ENCODE peak calls at places on chromosomes 5 and 9, in six cellular contexts. G is H1, L is neuronal stem cell, Z is trophoblast cell, J is IMR-90, X is mesenchymal stem cell. W is an unnamed sample.

GRCh38 chr5:142512680-142513042 is 173.2 kb downstream of the FGF1 start:
- DNase-seq in G (no peak), L (no peak), Z (peak), J (peak), X (peak), W (peak)

GRCh38 chr9:76662476-76663281 is 101.6 kb upstream of the PCA3 start:
- DNase-seq in G (no peak), L (no peak), Z (no peak), J (no peak), X (no peak), W (peak)

GRCh38 chr5:9496801-9497200 is 49.1 kb downstream of the SEMA5A start:
- DNase-seq in G (no peak), L (no peak), Z (no peak), J (no peak), X (no peak), W (no peak)

GRCh38 chr5:14501353-14502162 is 80.0 kb upstream of the OTULINL start:
- DNase-seq in G (no peak), L (no peak), Z (no peak), J (no peak), X (no peak), W (no peak)

GRCh38 chr5:218457-219289 is 553 bp downstream of the SDHA start:
- DNase-seq in G (no peak), L (peak), Z (peak), J (peak), X (peak), W (peak)

GRCh38 chr9:135303280-135303647 is 176.3 kb upstream of the PPP1R26 start:
- DNase-seq in G (no peak), L (no peak), Z (no peak), J (no peak), X (no peak), W (no peak)

GRCh38 chr5:179317411-179318192 is 27.7 kb downstream of the ADAMTS2 start:
- DNase-seq in G (no peak), L (no peak), Z (no peak), J (no peak), X (no peak), W (no peak)

GRCh38 chr5:36897616-36898015 is 21.0 kb downstream of the NIPBL start:
- DNase-seq in G (no peak), L (no peak), Z (no peak), J (peak), X (peak), W (no peak)

GRCh38 chr5:88113429-88113828 is 155.2 kb downstream of the TMEM161B start:
- DNase-seq in G (no peak), L (no peak), Z (no peak), J (no peak), X (no peak), W (no peak)

GRCh38 chr5:168939887-168940534 is 360.8 kb upstream of the PANK3 start:
- DNase-seq in G (no peak), L (no peak), Z (no peak), J (no peak), X (no peak), W (no peak)
- H2AK5ac ChIP-seq in G (no peak), L (no peak), Z (no peak), J (no peak), X (no peak), W (no peak)

GRCh38 chr9:89037891-89038290 is 46.6 kb downstream of the S1PR3 start:
- DNase-seq in G (no peak), L (no peak), Z (peak), J (no peak), X (no peak), W (no peak)

GRCh38 chr9:89039092-89039465 is 47.8 kb downstream of the S1PR3 start:
- DNase-seq in G (no peak), L (no peak), Z (no peak), J (no peak), X (no peak), W (no peak)

GRCh38 chr9:89037325-89037724 is 46.1 kb downstream of the S1PR3 start:
- DNase-seq in G (no peak), L (no peak), Z (no peak), J (no peak), X (no peak), W (no peak)

GRCh38 chr9:89038354-89039091 is 47.3 kb downstream of the S1PR3 start:
- DNase-seq in G (no peak), L (no peak), Z (peak), J (peak), X (peak), W (no peak)

DNA sequence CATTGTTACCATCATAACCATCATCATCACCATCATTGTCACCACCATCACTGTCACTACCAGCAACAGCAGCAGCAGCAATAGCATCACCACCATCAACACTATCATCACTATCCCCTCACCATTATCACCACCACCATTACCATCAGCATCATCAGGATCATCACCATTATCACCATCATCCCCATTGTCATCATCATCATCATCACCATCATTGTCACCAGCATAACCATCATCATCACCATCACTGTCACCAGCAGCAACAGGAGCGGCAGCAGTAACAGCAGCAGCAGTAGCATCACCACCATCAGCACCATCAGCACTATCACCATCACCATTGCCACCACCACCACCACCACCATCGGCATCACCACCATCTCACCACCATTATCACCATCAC is 48.4 kb downstream of the S1PR3 start:
- DNase-seq in G (no peak), L (no peak), Z (no peak), J (no peak), X (no peak), W (no peak)
- H3K23ac ChIP-seq in G (no peak), L (peak), Z (no peak), J (no peak), X (no peak), W (peak)

GRCh38 chr9:89678394-89679005 is 73.7 kb downstream of the GADD45G start:
- DNase-seq in G (no peak), L (no peak), Z (no peak), J (no peak), X (no peak), W (no peak)
- H2AK5ac ChIP-seq in G (peak), L (peak), Z (no peak), J (no peak), X (no peak), W (no peak)

GRCh38 chr5:170440771-170441370 is 51.7 kb upstream of the KCNMB1 start:
- DNase-seq in G (no peak), L (no peak), Z (no peak), J (no peak), X (no peak), W (no peak)

GRCh38 chr5:170441385-170441784 is 52.2 kb upstream of the KCNMB1 start:
- DNase-seq in G (no peak), L (no peak), Z (no peak), J (no peak), X (no peak), W (no peak)

GRCh38 chr5:170438581-170438980 is 49.4 kb upstream of the KCNMB1 start:
- DNase-seq in G (no peak), L (no peak), Z (no peak), J (no peak), X (no peak), W (no peak)

GRCh38 chr5:170439246-170439943 is 50.2 kb upstream of the KCNMB1 start:
- DNase-seq in G (peak), L (no peak), Z (no peak), J (no peak), X (no peak), W (no peak)

GRCh38 chr5:170439944-170440269 is 50.7 kb upstream of the KCNMB1 start:
- DNase-seq in G (no peak), L (no peak), Z (no peak), J (no peak), X (no peak), W (no peak)
- H3K23ac ChIP-seq in G (no peak), L (no peak), Z (no peak), J (no peak), X (no peak), W (no peak)

GRCh38 chr5:124810420-124810819 is 64.0 kb upstream of the ZNF608 start:
- DNase-seq in G (no peak), L (no peak), Z (no peak), J (no peak), X (no peak), W (no peak)

GRCh38 chr5:124803617-124804331 is 57.3 kb upstream of the ZNF608 start:
- DNase-seq in G (no peak), L (no peak), Z (no peak), J (no peak), X (no peak), W (peak)

GRCh38 chr5:124806026-124806856 is 59.8 kb upstream of the ZNF608 start:
- DNase-seq in G (peak), L (peak), Z (no peak), J (peak), X (peak), W (peak)

GRCh38 chr5:124808842-124809268 is 62.4 kb upstream of the ZNF608 start:
- DNase-seq in G (no peak), L (no peak), Z (no peak), J (no peak), X (no peak), W (no peak)

DNA sequence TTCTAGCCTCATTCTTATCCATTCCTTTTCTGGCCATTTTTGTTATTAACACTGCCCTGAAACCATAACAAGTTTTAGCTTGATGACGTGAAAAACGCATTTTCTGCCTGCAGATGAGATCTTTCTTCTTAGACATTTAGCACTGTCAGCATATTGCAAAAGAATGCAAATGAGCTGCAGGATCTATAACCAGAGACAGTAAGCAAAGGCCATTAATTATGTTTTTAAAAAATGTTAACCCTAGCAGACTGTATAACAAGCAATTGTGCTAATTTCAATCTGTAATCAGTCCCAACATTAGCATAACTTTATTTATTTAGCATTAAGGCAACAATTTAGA is 60.4 kb upstream of the ZNF608 start:
- DNase-seq in G (no peak), L (no peak), Z (no peak), J (no peak), X (no peak), W (no peak)
- H2AK5ac ChIP-seq in G (no peak), L (no peak), Z (no peak), J (no peak), X (no peak), W (no peak)

DNA sequence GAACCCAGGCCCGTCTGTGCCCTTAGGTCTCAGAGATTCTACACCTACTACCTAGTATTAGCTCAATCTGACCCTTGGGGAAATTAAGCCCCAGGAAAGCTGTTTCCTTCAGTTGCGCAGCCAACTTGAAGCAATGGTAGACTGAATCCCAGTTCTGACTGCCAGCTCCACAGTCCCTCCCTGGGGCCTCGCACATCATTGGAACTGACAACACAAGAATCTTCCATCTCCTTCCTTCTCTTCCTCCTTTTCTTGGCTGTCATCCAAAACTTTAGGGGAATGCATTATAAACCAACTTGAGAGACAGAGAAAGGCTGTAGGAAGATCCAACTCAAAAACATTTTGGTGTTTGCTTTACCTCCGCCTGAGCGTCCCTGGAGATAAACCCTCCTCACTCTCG is 16.5 kb downstream of the KCNIP1 start:
- DNase-seq in G (no peak), L (no peak), Z (no peak), J (no peak), X (peak), W (no peak)
- H3K23ac ChIP-seq in G (no peak), L (no peak), Z (no peak), J (no peak), X (no peak), W (no peak)

GRCh38 chr9:89677696-89678393 is 73.0 kb downstream of the GADD45G start:
- DNase-seq in G (peak), L (peak), Z (no peak), J (no peak), X (no peak), W (no peak)

GRCh38 chr9:89679006-89679395 is 74.2 kb downstream of the GADD45G start:
- DNase-seq in G (no peak), L (no peak), Z (no peak), J (no peak), X (no peak), W (no peak)

GRCh38 chr9:89679581-89679980 is 74.8 kb downstream of the GADD45G start:
- DNase-seq in G (no peak), L (no peak), Z (no peak), J (no peak), X (no peak), W (no peak)

GRCh38 chr9:89683626-89684025 is 78.8 kb downstream of the GADD45G start:
- DNase-seq in G (no peak), L (no peak), Z (no peak), J (no peak), X (no peak), W (no peak)

GRCh38 chr9:89680547-89681467 is 76.0 kb downstream of the GADD45G start:
- DNase-seq in G (no peak), L (no peak), Z (no peak), J (no peak), X (no peak), W (no peak)
- H2AK5ac ChIP-seq in G (peak), L (peak), Z (peak), J (no peak), X (no peak), W (no peak)

GRCh38 chr5:124669300-124669648 is 77.2 kb downstream of the ZNF608 start:
- DNase-seq in G (no peak), L (no peak), Z (no peak), J (no peak), X (no peak), W (no peak)
- H3K23ac ChIP-seq in G (no peak), L (no peak), Z (no peak), J (peak), X (no peak), W (no peak)

DNA sequence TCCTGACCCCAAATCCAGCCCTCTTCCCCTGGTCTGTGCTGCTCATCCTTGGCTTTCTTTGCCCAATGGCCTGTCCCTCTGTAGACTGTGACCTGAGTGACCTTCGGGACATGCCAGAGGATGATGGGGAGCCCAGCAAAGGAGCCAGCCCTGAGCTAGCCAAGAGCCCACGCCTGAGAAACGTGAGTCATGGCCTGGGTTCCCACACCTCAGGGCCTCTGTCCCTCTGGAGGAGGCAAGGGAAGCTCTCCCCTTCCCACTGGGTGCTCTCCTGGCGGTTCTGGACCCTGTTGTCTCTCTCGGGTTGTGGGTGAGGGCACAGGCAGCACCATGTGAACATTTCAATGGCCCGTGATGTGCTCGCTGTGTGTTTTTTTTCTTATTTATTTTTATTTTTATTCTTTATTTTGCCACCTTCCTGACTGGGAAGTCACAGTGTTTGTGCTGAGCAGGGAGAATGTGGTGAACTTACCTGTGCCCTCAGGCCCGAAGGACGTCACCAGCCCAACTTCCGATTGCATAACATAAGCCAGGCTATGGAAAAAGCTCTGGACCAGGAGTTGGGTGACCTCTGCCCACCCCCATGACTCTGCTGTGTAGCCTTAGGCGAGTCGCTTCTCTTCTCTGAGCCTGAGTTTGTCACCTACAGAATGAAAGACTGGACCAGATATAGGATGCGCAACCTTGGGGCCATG is 29.5 kb downstream of the AFAP1L1 start:
- DNase-seq in G (no peak), L (no peak), Z (peak), J (no peak), X (no peak), W (no peak)
- H2AK5ac ChIP-seq in G (no peak), L (peak), Z (no peak), J (no peak), X (no peak), W (no peak)

W was measured in mesendoderm.